ENCODE peak calls at places on chromosomes 7 and 10, in six cellular contexts. I is NCI-H1436 treated with DMSO at 0.1 percent for 48 hours, J is mesothelial cell of epicardium, E is GF-D8, D is HT1080, O is IMR-90. P is an unnamed sample.

GRCh38 chr7:129041142-129041928 is 13.6 kb downstream of the TNPO3 start:
- DNase-seq in D (no peak), J (no peak), E (no peak), O (no peak), I (no peak), P (no peak)

GRCh38 chr10:96706331-96706853 is 13.9 kb downstream of the PIK3AP1 start:
- DNase-seq in O (no peak), E (no peak), D (no peak), J (no peak), I (no peak), P (no peak)

GRCh38 chr10:103803941-103804340 is 51.4 kb downstream of the SH3PXD2A start:
- DNase-seq in O (no peak), D (no peak), J (no peak), E (no peak), I (no peak), P (no peak)

GRCh38 chr10:127254276-127254675 is 57.9 kb upstream of the INSYN2A start:
- DNase-seq in E (peak; percentile 71), J (no peak), I (no peak), D (peak; percentile 23), O (no peak), P (no peak)

GRCh38 chr10:127012769-127013152 is 107.5 kb downstream of the DOCK1 start:
- DNase-seq in E (no peak), J (no peak), D (peak; percentile 17), I (no peak), O (no peak), P (peak; percentile 83)

GRCh38 chr7:17026269-17026668 is 144.5 kb upstream of the AGR3 start:
- DNase-seq in D (no peak), J (no peak), O (no peak), E (no peak), I (no peak), P (no peak)

GRCh38 chr7:117086788-117087187 is 133.5 kb downstream of the ST7 start:
- DNase-seq in I (no peak), D (no peak), E (peak; percentile 48), J (no peak), O (no peak), P (no peak)

GRCh38 chr10:30384791-30385201 is 35.7 kb upstream of the MTPAP start:
- DNase-seq in O (peak; percentile 34), J (no peak), D (no peak), E (no peak), I (no peak), P (no peak)

GRCh38 chr7:134741901-134742635 is 37.4 kb upstream of the CALD1 start:
- DNase-seq in J (no peak), I (no peak), D (peak; percentile 50), O (peak; percentile 82), E (no peak), P (no peak)

GRCh38 chr10:108250954-108251620 is 1086.6 kb upstream of the SORCS1 start:
- DNase-seq in I (no peak), O (no peak), E (no peak), D (peak; percentile 90), J (no peak), P (no peak)

GRCh38 chr7:65477326-65477725 is 103.7 kb downstream of the ZNF92 start:
- DNase-seq in O (peak; percentile 5), J (no peak), I (no peak), D (no peak), E (no peak), P (peak; percentile 50)

GRCh38 chr10:29636178-29636577 is 1.4 kb upstream of the SVIL start:
- DNase-seq in E (no peak), O (peak; percentile 68), D (peak; percentile 91), I (no peak), J (no peak), P (no peak)

GRCh38 chr7:129343099-129343700 is 91.0 kb upstream of the STRIP2 start:
- DNase-seq in O (peak; percentile 75), J (no peak), D (peak; percentile 40), I (no peak), E (no peak), P (no peak)

GRCh38 chr10:131450220-131450765 is 138.8 kb upstream of the TCERG1L start:
- DNase-seq in O (no peak), E (no peak), D (no peak), I (no peak), J (no peak), P (no peak)

GRCh38 chr10:52447931-52448353 is 133.9 kb downstream of the DKK1 start:
- DNase-seq in J (no peak), E (no peak), O (peak; percentile 20), I (no peak), D (no peak), P (no peak)

GRCh38 chr10:114491419-114491818 is 87.1 kb upstream of the AFAP1L2 start:
- DNase-seq in E (no peak), O (no peak), I (no peak), J (no peak), D (no peak), P (no peak)

GRCh38 chr7:69932034-69932628 is 333.9 kb downstream of the AUTS2 start:
- DNase-seq in I (no peak), E (no peak), O (peak; percentile 4), D (no peak), J (no peak), P (no peak)

GRCh38 chr7:138328215-138328614 is 131.8 kb upstream of the TRIM24 start:
- DNase-seq in I (no peak), E (no peak), J (no peak), D (no peak), O (no peak), P (no peak)

GRCh38 chr10:110805292-110805691 is 66.4 kb upstream of the PDCD4 start:
- DNase-seq in J (no peak), D (no peak), O (no peak), E (no peak), I (no peak), P (no peak)

GRCh38 chr7:117230276-117231046 is 92.4 kb downstream of the WNT2 start:
- DNase-seq in O (peak; percentile 95), D (no peak), E (no peak), I (no peak), J (no peak), P (no peak)

GRCh38 chr10:69241575-69241974 is 21.4 kb downstream of the HKDC1 start:
- DNase-seq in O (no peak), D (peak; percentile 88), I (no peak), E (no peak), J (no peak), P (no peak)

GRCh38 chr7:22343612-22344011 is 13.3 kb downstream of the RAPGEF5 start:
- DNase-seq in J (no peak), I (no peak), O (no peak), E (no peak), D (no peak), P (no peak)

GRCh38 chr10:124152781-124153600 is 59.6 kb upstream of the CHST15 start:
- DNase-seq in E (peak; percentile 37), I (peak; percentile 87), O (peak; percentile 63), D (peak; percentile 99), J (no peak), P (no peak)

GRCh38 chr10:14253711-14254110 is 77.0 kb downstream of the FRMD4A start:
- DNase-seq in O (no peak), D (no peak), E (no peak), I (no peak), J (no peak), P (no peak)

GRCh38 chr7:149771696-149772235 is 1.6 kb downstream of the ZNF467 start:
- DNase-seq in I (no peak), J (peak; percentile 84), E (peak; percentile 61), O (peak; percentile 70), D (peak; percentile 85), P (peak; percentile 95)

GRCh38 chr10:28530751-28531150 is 2.2 kb upstream of the WAC start:
- DNase-seq in D (peak; percentile 12), E (no peak), I (no peak), O (peak; percentile 39), J (no peak), P (no peak)

GRCh38 chr7:157439761-157440160 is 103.0 kb downstream of the DNAJB6 start:
- DNase-seq in E (no peak), I (no peak), O (no peak), D (no peak), J (no peak), P (no peak)

GRCh38 chr7:104926905-104927454 is 87.0 kb upstream of the KMT2E start:
- DNase-seq in O (no peak), I (no peak), J (no peak), D (no peak), E (no peak), P (no peak)

GRCh38 chr7:2566890-2567662 is 8.3 kb downstream of the IQCE start:
- DNase-seq in D (no peak), E (no peak), J (no peak), O (no peak), I (no peak), P (peak; percentile 66)